ENCODE peak calls at places on chromosomes 2 and 18, in five cellular contexts. I is aorta, G is AG08396, L is NCI-H2029 treated with DMSO at 0.1 percent for 48 hours, J is NCI-H2107. A is an unnamed sample.
A peak's percentile ranks its signal among the peaks of the same experiment; 100 is the strongest.

GRCh38 chr2:54575379-54575888 is 119.3 kb downstream of the SPTBN1 start:
- DNase-seq in I (no peak), G (no peak), L (no peak), J (no peak), A (no peak)

GRCh38 chr2:37466533-37467230 is 122.3 kb downstream of the QPCT start:
- DNase-seq in J (no peak), L (no peak), I (no peak), G (no peak), A (no peak)

GRCh38 chr2:67260348-67261277 is 136.5 kb upstream of the ETAA1 start:
- DNase-seq in L (no peak), I (peak; percentile 91), G (peak; percentile 72), J (no peak), A (no peak)

GRCh38 chr18:42156266-42156665 is 201.2 kb downstream of the PIK3C3 start:
- DNase-seq in J (no peak), L (no peak), G (no peak), I (peak; percentile 47), A (no peak)

GRCh38 chr2:136238552-136239346 is 120.8 kb upstream of the CXCR4 start:
- DNase-seq in L (no peak), G (no peak), J (no peak), I (no peak), A (no peak)

GRCh38 chr18:53850918-53851317 is 373.6 kb downstream of the MBD2 start:
- DNase-seq in J (no peak), I (no peak), L (no peak), G (no peak), A (no peak)

GRCh38 chr2:227819398-227819697 is 5.7 kb downstream of the CCL20 start:
- DNase-seq in I (no peak), G (no peak), J (no peak), L (no peak), A (no peak)

GRCh38 chr2:116674188-116674587 is 1140.3 kb upstream of the DDX18 start:
- DNase-seq in G (no peak), J (no peak), I (no peak), L (no peak), A (no peak)

GRCh38 chr2:230906471-230907230 is 18.4 kb downstream of the GPR55 start:
- DNase-seq in I (peak; percentile 52), J (no peak), G (no peak), L (no peak), A (no peak)

GRCh38 chr2:180905002-180905401 is 75.4 kb upstream of the UBE2E3 start:
- DNase-seq in I (no peak), G (no peak), J (no peak), L (peak; percentile 23), A (peak; percentile 49)

GRCh38 chr2:48209214-48209885 is 303.1 kb upstream of the FBXO11 start:
- DNase-seq in I (no peak), L (no peak), G (peak; percentile 26), J (no peak), A (no peak)

GRCh38 chr2:221671515-221671914 is 99.4 kb upstream of the EPHA4 start:
- DNase-seq in G (no peak), J (no peak), L (no peak), I (no peak), A (no peak)

GRCh38 chr2:241575624-241576292 is 17.2 kb downstream of the BOK start:
- DNase-seq in J (no peak), I (peak; percentile 40), L (no peak), G (no peak), A (no peak)

GRCh38 chr2:55365303-55365702 is 54.4 kb downstream of the CCDC88A start:
- DNase-seq in G (no peak), J (no peak), L (no peak), I (no peak), A (no peak)

GRCh38 chr2:228318218-228318617 is 136.7 kb upstream of the SPHKAP start:
- DNase-seq in I (no peak), J (no peak), L (no peak), G (no peak), A (no peak)

GRCh38 chr2:168559187-168559586 is 103.1 kb downstream of the CERS6 start:
- DNase-seq in J (no peak), L (peak; percentile 76), I (no peak), G (no peak), A (no peak)

GRCh38 chr2:205367536-205367935 is 314.8 kb upstream of the NRP2 start:
- DNase-seq in I (no peak), G (no peak), J (no peak), L (no peak), A (no peak)

GRCh38 chr2:241150660-241151530 is 628 bp downstream of the PPP1R7 start:
- DNase-seq in J (no peak), G (no peak), I (peak; percentile 26), L (no peak), A (no peak)

GRCh38 chr2:42328148-42328833 is 32.7 kb downstream of the COX7A2L start:
- DNase-seq in G (no peak), I (no peak), L (peak; percentile 5), J (no peak), A (no peak)